ENCODE peak calls at places on chromosome 18, in six cellular contexts. V, L, T, O, P and N are unnamed samples.

GRCh38 chr18:46333371-46334199 is 229.4 kb downstream of the HAUS1 start:
- DNase-seq in V (no peak), L (no peak), T (peak; percentile 31), O (no peak), P (peak; percentile 37), N (peak; percentile 75)

GRCh38 chr18:50627594-50628542 is 68.0 kb downstream of the MAPK4 start:
- DNase-seq in V (no peak), L (no peak), T (no peak), O (no peak), P (no peak), N (peak; percentile 55)

GRCh38 chr18:2337552-2338141 is 233.7 kb downstream of the METTL4 start:
- DNase-seq in V (no peak), L (peak; percentile 15), T (no peak), O (peak; percentile 37), P (no peak), N (no peak)

GRCh38 chr18:56661414-56662101 is 10.4 kb downstream of the WDR7 start:
- DNase-seq in V (no peak), L (no peak), T (no peak), O (no peak), P (no peak), N (no peak)

GRCh38 chr18:35707674-35708073 is 126.1 kb downstream of the GALNT1 start:
- DNase-seq in V (no peak), L (no peak), T (no peak), O (no peak), P (no peak), N (no peak)

GRCh38 chr18:79828258-79828657 is 30.5 kb downstream of the KCNG2 start:
- DNase-seq in V (no peak), L (no peak), T (no peak), O (no peak), P (no peak), N (no peak)

GRCh38 chr18:28404721-28405120 is 227.8 kb upstream of the CDH2 start:
- DNase-seq in V (no peak), L (no peak), T (no peak), O (no peak), P (no peak), N (no peak)

GRCh38 chr18:62576858-62577512 is 54.2 kb downstream of the ZCCHC2 start:
- DNase-seq in V (no peak), L (no peak), T (no peak), O (no peak), P (no peak), N (no peak)

GRCh38 chr18:35736696-35737095 is 155.2 kb downstream of the GALNT1 start:
- DNase-seq in V (no peak), L (no peak), T (no peak), O (no peak), P (no peak), N (no peak)

GRCh38 chr18:32389868-32390267 is 80.8 kb downstream of the GAREM1 start:
- DNase-seq in V (no peak), L (no peak), T (no peak), O (peak; percentile 31), P (no peak), N (no peak)

GRCh38 chr18:61096231-61096630 is 237.0 kb upstream of the CDH20 start:
- DNase-seq in V (no peak), L (no peak), T (no peak), O (no peak), P (no peak), N (no peak)

GRCh38 chr18:70373062-70373519 is 84.2 kb downstream of the SOCS6 start:
- DNase-seq in V (no peak), L (no peak), T (peak; percentile 42), O (no peak), P (no peak), N (no peak)

GRCh38 chr18:58231930-58232329 is 187.9 kb downstream of the NEDD4L start:
- DNase-seq in V (no peak), L (peak; percentile 9), T (no peak), O (no peak), P (no peak), N (no peak)